ENCODE peak calls at places on chromosomes 1 and 21, in nine cellular contexts. M is A549, S is stomach, U is HCT116, J is adrenal gland, F is heart left ventricle, E is ovary, C is tibial nerve, D is K562. W is an unnamed sample.

GRCh38 chr1:7856345-7856744 is 3.5 kb upstream of the UTS2 start:
- DNase-seq in S (no peak), D (peak; percentile 53), U (no peak), F (no peak), J (no peak), E (no peak), M (no peak), C (no peak), W (peak; percentile 58)

GRCh38 chr1:10710489-10710888 is 86.0 kb downstream of the CASZ1 start:
- DNase-seq in M (no peak), D (no peak), F (no peak), U (no peak), J (no peak), S (no peak), C (no peak), E (no peak), W (peak; percentile 52)

GRCh38 chr1:236172041-236172579 is 29.8 kb downstream of the GPR137B start:
- DNase-seq in S (no peak), C (no peak), E (no peak), F (no peak), U (no peak), M (no peak), J (no peak), D (no peak), W (no peak)

GRCh38 chr1:243343970-243344749 is 88.3 kb downstream of the SDCCAG8 start:
- DNase-seq in C (no peak), E (no peak), U (peak; percentile 8), J (no peak), F (no peak), M (peak; percentile 25), S (no peak), D (peak; percentile 53), W (no peak)

GRCh38 chr1:198212675-198213074 is 55.9 kb downstream of the NEK7 start:
- DNase-seq in E (no peak), C (no peak), J (no peak), D (no peak), S (no peak), M (no peak), F (no peak), U (no peak), W (no peak)

GRCh38 chr1:158818991-158819405 is 12.2 kb upstream of the MNDA start:
- DNase-seq in U (no peak), S (no peak), C (no peak), F (no peak), E (no peak), D (peak; percentile 17), M (no peak), J (no peak), W (no peak)

GRCh38 chr1:40848530-40849189 is 13.5 kb downstream of the CITED4 start:
- DNase-seq in U (peak; percentile 71), S (peak; percentile 81), F (peak; percentile 74), M (peak; percentile 54), J (peak; percentile 91), D (peak; percentile 76), C (peak; percentile 49), E (peak; percentile 48), W (peak; percentile 80)

GRCh38 chr1:67614511-67614934 is 70.5 kb upstream of the GADD45A start:
- DNase-seq in M (peak; percentile 23), D (no peak), S (no peak), E (no peak), F (no peak), C (no peak), J (no peak), U (no peak), W (no peak)

GRCh38 chr1:66374561-66375111 is 159.3 kb upstream of the SGIP1 start:
- DNase-seq in S (no peak), J (no peak), C (no peak), U (no peak), F (no peak), D (no peak), M (no peak), E (no peak), W (no peak)

GRCh38 chr1:51115714-51116404 is 13.8 kb downstream of the C1orf185 start:
- DNase-seq in C (no peak), E (no peak), J (no peak), F (no peak), D (no peak), U (no peak), M (no peak), S (no peak), W (no peak)

GRCh38 chr1:230768903-230769570 is 21.8 kb downstream of the CAPN9 start:
- DNase-seq in E (no peak), U (no peak), M (no peak), F (no peak), C (no peak), D (no peak), J (no peak), S (peak; percentile 47), W (peak; percentile 50)

GRCh38 chr1:156727492-156727891 is 777 bp upstream of the METTL25B start:
- DNase-seq in C (no peak), U (no peak), E (no peak), S (no peak), M (no peak), F (no peak), J (no peak), D (no peak), W (no peak)

GRCh38 chr1:12617901-12618660 is at the start of gene DHRS3:
- DNase-seq in C (peak; percentile 65), U (peak; percentile 61), S (peak; percentile 84), M (peak; percentile 72), F (peak; percentile 89), E (peak; percentile 75), D (peak; percentile 91), J (peak; percentile 81), W (peak; percentile 89)

GRCh38 chr1:181556606-181557005 is 73.3 kb downstream of the CACNA1E start:
- DNase-seq in D (no peak), C (no peak), M (no peak), J (no peak), E (no peak), F (no peak), S (no peak), U (no peak), W (no peak)

GRCh38 chr1:180415985-180416633 is 86.3 kb downstream of the ACBD6 start:
- DNase-seq in S (no peak), J (no peak), D (peak; percentile 58), U (peak; percentile 27), C (no peak), M (peak; percentile 33), E (no peak), F (no peak), W (no peak)

GRCh38 chr1:25180996-25181395 is 51.3 kb downstream of the SYF2 start:
- DNase-seq in J (no peak), D (no peak), M (no peak), S (peak; percentile 1), U (no peak), C (no peak), F (no peak), E (no peak), W (no peak)

GRCh38 chr21:42548687-42549406 is 35.2 kb downstream of the SLC37A1 start:
- DNase-seq in D (no peak), F (peak; percentile 33), C (no peak), S (no peak), J (no peak), U (no peak), M (no peak), E (no peak), W (no peak)

GRCh38 chr1:53057134-53057533 is 4.9 kb upstream of the PODN start:
- DNase-seq in M (no peak), S (no peak), C (no peak), E (no peak), F (no peak), U (no peak), D (no peak), J (no peak), W (no peak)

DNA sequence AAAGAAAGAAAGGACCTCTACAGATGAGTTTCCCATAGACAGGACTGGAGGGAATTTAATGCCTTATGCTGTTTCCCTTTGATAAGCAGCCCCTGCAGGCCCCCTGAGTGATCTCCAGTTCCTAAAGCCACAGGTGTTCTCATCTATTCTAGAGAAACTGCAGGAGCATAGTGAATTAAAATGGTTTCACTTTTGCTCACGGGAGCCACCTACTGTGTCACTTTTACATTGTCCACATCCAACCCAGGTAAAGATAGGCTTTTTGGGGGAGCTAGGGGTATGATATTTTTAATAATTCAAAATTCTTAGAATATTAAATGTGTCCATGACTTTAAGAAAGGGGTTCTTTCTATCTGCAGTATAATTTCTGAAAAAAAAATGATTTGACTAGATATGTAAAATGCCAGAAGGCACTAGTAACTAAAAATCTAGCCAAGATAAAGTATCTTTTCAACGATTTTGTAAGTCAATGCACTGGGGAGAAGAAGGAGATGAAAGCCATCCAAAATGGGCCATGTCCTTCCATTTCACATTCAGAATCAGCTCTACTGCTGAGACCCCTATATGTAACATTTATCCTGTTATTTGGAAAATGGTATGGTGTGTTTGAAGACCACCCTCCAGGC is 267.3 kb upstream of the DUSP10 start:
- DNase-seq in J (no peak), S (no peak), E (no peak), C (peak; percentile 30), M (peak; percentile 30), U (no peak), F (no peak), D (peak; percentile 31), W (no peak)
- H3K4me3 ChIP-seq in J (no peak overlapping the region), S (no peak overlapping the region), E (no peak overlapping the region), C (no peak overlapping the region), M (peak overlapping the region; percentile 33), U (no peak overlapping the region), F (no peak overlapping the region), D (no peak overlapping the region), W (no peak overlapping the region)

GRCh38 chr1:23459338-23459757 is 24.6 kb downstream of the ASAP3 start:
- DNase-seq in S (no peak), E (no peak), U (no peak), M (no peak), C (no peak), D (peak; percentile 42), F (no peak), J (no peak), W (no peak)
- TF ChIP-seq POLR2A in S (no peak), E (no peak), U (no peak), M (no peak), C (no peak), D (no peak), F (no peak), J (no peak), W (no peak)

GRCh38 chr1:32204943-32205361 is 519 bp upstream of the IQCC start:
- DNase-seq in U (no peak), E (no peak), C (no peak), F (no peak), M (no peak), D (no peak), S (no peak), J (peak; percentile 69), W (no peak)
- H3K27ac ChIP-seq in U (no peak overlapping the region), E (no peak overlapping the region), C (peak overlapping the region; percentile 88), F (peak overlapping the region; percentile 55), M (peak overlapping the region; percentile 92), D (peak overlapping the region; percentile 31), S (peak overlapping the region; percentile 79), J (no peak overlapping the region), W (peak overlapping the region; percentile 40)

GRCh38 chr21:33540711-33541104 is 1.2 kb downstream of the GART start:
- DNase-seq in J (no peak), F (no peak), U (no peak), M (no peak), C (no peak), S (no peak), D (no peak), E (no peak), W (no peak)
- H3K4me3 ChIP-seq in J (no peak overlapping the region), F (no peak overlapping the region), U (peak overlapping the region; percentile 91), M (peak overlapping the region; percentile 79), C (no peak overlapping the region), S (no peak overlapping the region), D (peak overlapping the region; percentile 71), E (peak overlapping the region; percentile 88), W (no peak overlapping the region)

GRCh38 chr1:41900611-41901444 is 17.9 kb downstream of the HIVEP3 start:
- DNase-seq in U (no peak), F (no peak), D (no peak), C (no peak), S (no peak), J (no peak), M (peak; percentile 60), E (no peak), W (no peak)
- TF ChIP-seq POLR2A in U (no peak), F (no peak), D (no peak), C (no peak), S (no peak), J (no peak), M (no peak), E (no peak), W (no peak)

W was measured in thyroid gland.